ENCODE peak calls at places on chromosomes 1 and 21, in six cellular contexts. O is lower leg skin, L is HFF-Myc, F is cardiac fibroblast, W is dorsolateral prefrontal cortex, X is stomach. Q is an unnamed sample.

GRCh38 chr1:184802739-184803492 is 48.3 kb upstream of the EDEM3 start:
- DNase-seq in O (no peak), L (peak), F (no peak), W (no peak), X (no peak), Q (no peak)

GRCh38 chr1:15915991-15916390 is 59.9 kb downstream of the ZBTB17 start:
- DNase-seq in O (no peak), L (no peak), F (no peak), W (no peak), X (no peak), Q (no peak)

GRCh38 chr1:41742219-41742618 is 176.5 kb downstream of the HIVEP3 start:
- DNase-seq in O (no peak), L (no peak), F (peak), W (no peak), X (no peak), Q (no peak)

GRCh38 chr21:33971492-33972013 is 55.9 kb upstream of the ATP5PO start:
- DNase-seq in O (no peak), L (no peak), F (no peak), W (no peak), X (no peak), Q (peak)

GRCh38 chr1:212270564-212270963 is 14.6 kb upstream of the PPP2R5A start:
- DNase-seq in O (no peak), L (no peak), F (no peak), W (no peak), X (no peak), Q (no peak)

GRCh38 chr1:7449750-7450149 is 321.3 kb upstream of the VAMP3 start:
- DNase-seq in O (no peak), L (no peak), F (no peak), W (no peak), X (no peak), Q (no peak)

GRCh38 chr1:77655431-77655974 is 27.0 kb downstream of the ZZZ3 start:
- DNase-seq in O (no peak), L (no peak), F (no peak), W (no peak), X (no peak), Q (no peak)

GRCh38 chr1:1599030-1599916 is 662 bp downstream of the FNDC10 start:
- DNase-seq in O (no peak), L (no peak), F (peak), W (no peak), X (no peak), Q (no peak)

GRCh38 chr1:159996653-159997052 is 35.1 kb downstream of the PIGM start:
- DNase-seq in O (no peak), L (peak), F (peak), W (no peak), X (no peak), Q (peak)

GRCh38 chr1:217857061-217857460 is 225.9 kb downstream of the SPATA17 start:
- DNase-seq in O (no peak), L (no peak), F (peak), W (no peak), X (no peak), Q (no peak)

GRCh38 chr1:14778882-14779594 is 180.6 kb downstream of the KAZN start:
- DNase-seq in O (no peak), L (no peak), F (peak), W (no peak), X (peak), Q (no peak)

GRCh38 chr1:210826686-210827085 is 307.3 kb downstream of the KCNH1 start:
- DNase-seq in O (no peak), L (no peak), F (no peak), W (no peak), X (no peak), Q (no peak)

GRCh38 chr1:18957136-18957521 is 653 bp upstream of the IFFO2 start:
- DNase-seq in O (no peak), L (no peak), F (no peak), W (no peak), X (no peak), Q (no peak)

GRCh38 chr1:59124166-59124565 is 172.7 kb upstream of the FGGY start:
- DNase-seq in O (no peak), L (no peak), F (peak), W (no peak), X (no peak), Q (no peak)

GRCh38 chr1:160096491-160097116 is 1.8 kb downstream of the IGSF8 start:
- DNase-seq in O (peak), L (no peak), F (no peak), W (no peak), X (no peak), Q (no peak)

GRCh38 chr1:236018885-236019453 is 45.9 kb downstream of the NID1 start:
- DNase-seq in O (peak), L (no peak), F (peak), W (no peak), X (peak), Q (no peak)

GRCh38 chr1:112298558-112298957 is 97.5 kb upstream of the CTTNBP2NL start:
- DNase-seq in O (no peak), L (peak), F (peak), W (no peak), X (peak), Q (no peak)

GRCh38 chr1:154344977-154345837 is 19.9 kb downstream of the ATP8B2 start:
- DNase-seq in O (no peak), L (no peak), F (peak), W (no peak), X (peak), Q (no peak)

GRCh38 chr1:27526569-27527222 is 36.7 kb upstream of the WASF2 start:
- DNase-seq in O (no peak), L (no peak), F (peak), W (no peak), X (no peak), Q (no peak)

GRCh38 chr1:243393093-243393492 is 137.3 kb downstream of the SDCCAG8 start:
- DNase-seq in O (no peak), L (no peak), F (no peak), W (no peak), X (no peak), Q (no peak)

GRCh38 chr1:110888049-110888448 is 15.1 kb downstream of the CD53 start:
- DNase-seq in O (no peak), L (no peak), F (no peak), W (no peak), X (no peak), Q (no peak)

GRCh38 chr1:34787461-34788420 is 5.1 kb upstream of the GJA4 start:
- DNase-seq in O (no peak), L (no peak), F (peak), W (no peak), X (no peak), Q (no peak)

GRCh38 chr1:110048923-110049601 is 14.6 kb downstream of the STRIP1 start:
- DNase-seq in O (no peak), L (no peak), F (no peak), W (no peak), X (peak), Q (no peak)

GRCh38 chr1:159936284-159936904 is 9.0 kb downstream of the IGSF9 start:
- DNase-seq in O (peak), L (no peak), F (peak), W (no peak), X (peak), Q (no peak)

GRCh38 chr1:172640146-172640545 is 18.8 kb upstream of the FASLG start:
- DNase-seq in O (no peak), L (no peak), F (no peak), W (no peak), X (no peak), Q (no peak)

GRCh38 chr1:91556556-91556955 is 55.9 kb downstream of the CDC7 start:
- DNase-seq in O (no peak), L (no peak), F (no peak), W (no peak), X (no peak), Q (no peak)

GRCh38 chr1:154807048-154807591 is 63.0 kb downstream of the KCNN3 start:
- DNase-seq in O (no peak), L (no peak), F (no peak), W (no peak), X (no peak), Q (no peak)

GRCh38 chr1:173015629-173016028 is 35.1 kb downstream of the TNFSF18 start:
- DNase-seq in O (no peak), L (no peak), F (no peak), W (no peak), X (no peak), Q (no peak)

GRCh38 chr1:48217861-48218260 is 4.7 kb upstream of the SLC5A9 start:
- DNase-seq in O (no peak), L (no peak), F (no peak), W (no peak), X (no peak), Q (no peak)

GRCh38 chr1:48215222-48215621 is 7.3 kb upstream of the SLC5A9 start:
- DNase-seq in O (no peak), L (no peak), F (no peak), W (no peak), X (no peak), Q (no peak)

GRCh38 chr1:48214820-48215219 is 7.7 kb upstream of the SLC5A9 start:
- DNase-seq in O (peak), L (no peak), F (no peak), W (no peak), X (peak), Q (no peak)

GRCh38 chr1:48216276-48216675 is 6.2 kb upstream of the SLC5A9 start:
- DNase-seq in O (no peak), L (no peak), F (no peak), W (no peak), X (no peak), Q (no peak)

GRCh38 chr1:48216941-48217340 is 5.6 kb upstream of the SLC5A9 start:
- DNase-seq in O (no peak), L (no peak), F (no peak), W (no peak), X (no peak), Q (no peak)
- TF ChIP-seq CTCF in O (no peak), L (peak), F (no peak), W (no peak), X (no peak), Q (peak)

DNA sequence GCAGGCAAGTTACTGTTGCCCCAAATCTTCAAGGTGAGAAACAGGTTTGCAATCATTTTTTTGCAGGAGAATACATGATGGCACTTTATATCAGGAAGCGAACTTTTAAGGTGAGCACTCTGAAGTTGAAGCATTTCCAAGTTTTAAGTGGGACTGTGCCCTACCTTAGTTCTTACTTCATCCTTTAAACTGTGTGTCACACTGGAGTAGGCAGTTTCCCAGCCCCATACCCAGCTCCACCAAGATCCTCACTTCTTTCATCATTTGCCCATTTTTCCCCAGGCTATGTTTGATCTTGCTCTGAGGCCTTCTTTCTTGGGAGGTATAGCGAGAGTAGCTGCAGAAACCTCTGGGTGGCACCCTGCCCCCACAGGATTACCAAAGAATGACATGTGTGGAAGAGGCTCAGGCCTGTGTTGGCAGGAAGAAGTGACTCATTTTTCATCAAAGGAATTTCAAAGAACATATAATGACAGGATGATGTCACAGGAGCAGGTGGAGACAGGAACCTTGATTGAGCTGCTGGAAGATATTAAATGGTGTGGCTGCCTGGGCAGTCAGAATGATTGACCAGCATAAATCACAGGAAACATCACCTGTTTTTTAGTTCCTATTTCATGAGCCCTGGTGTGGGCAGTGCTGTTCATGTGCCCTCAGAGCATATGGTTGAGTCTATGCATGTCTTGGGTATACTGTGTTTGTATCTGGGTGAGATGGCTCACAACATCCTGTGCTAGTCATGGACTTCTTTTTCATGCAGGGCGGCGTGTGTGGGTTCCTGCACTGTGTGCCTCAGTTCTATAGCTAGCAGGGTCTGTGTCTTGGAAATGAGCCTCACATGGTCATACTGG is 20.8 kb upstream of the MACF1 start:
- DNase-seq in O (peak), L (peak), F (peak), W (no peak), X (peak), Q (peak)
- H3K4me3 ChIP-seq in O (no peak), L (no peak), F (no peak), W (no peak), X (no peak), Q (no peak)

GRCh38 chr1:85865183-85865582 is 156.9 kb upstream of the ZNHIT6 start:
- DNase-seq in O (no peak), L (no peak), F (peak), W (no peak), X (no peak), Q (no peak)
- TF ChIP-seq CTCF in O (no peak), L (no peak), F (no peak), W (no peak), X (no peak), Q (no peak)

GRCh38 chr1:201505505-201505893 is 1.4 kb downstream of the CSRP1 start:
- DNase-seq in O (no peak), L (no peak), F (peak), W (no peak), X (no peak), Q (no peak)
- H3K4me3 ChIP-seq in O (no peak), L (peak), F (peak), W (peak), X (peak), Q (peak)

GRCh38 chr1:188937965-188938551 is 1539.6 kb downstream of the BRINP3 start:
- DNase-seq in O (no peak), L (no peak), F (no peak), W (no peak), X (no peak), Q (no peak)
- TF ChIP-seq CTCF in O (no peak), L (no peak), F (no peak), W (no peak), X (no peak), Q (peak)

GRCh38 chr21:42088148-42088547 is 17.0 kb downstream of the UMODL1 start:
- DNase-seq in O (no peak), L (no peak), F (no peak), W (no peak), X (no peak), Q (no peak)
- H3K4me3 ChIP-seq in O (no peak), L (no peak), F (no peak), W (no peak), X (no peak), Q (no peak)

GRCh38 chr1:23719162-23719820 is 24.0 kb upstream of the ELOA start:
- DNase-seq in O (no peak), L (no peak), F (peak), W (no peak), X (peak), Q (no peak)

GRCh38 chr1:23722652-23723051 is 20.6 kb upstream of the ELOA start:
- DNase-seq in O (no peak), L (no peak), F (no peak), W (no peak), X (no peak), Q (no peak)

GRCh38 chr1:23720256-23720995 is 22.8 kb upstream of the ELOA start:
- DNase-seq in O (no peak), L (no peak), F (no peak), W (no peak), X (no peak), Q (no peak)

GRCh38 chr1:23718482-23718881 is 24.8 kb upstream of the ELOA start:
- DNase-seq in O (no peak), L (peak), F (peak), W (no peak), X (no peak), Q (no peak)
- TF ChIP-seq CTCF in O (no peak), L (peak), F (peak), W (peak), X (peak), Q (peak)

GRCh38 chr21:41507521-41508414 is at the start of gene TMPRSS2:
- DNase-seq in O (no peak), L (no peak), F (no peak), W (no peak), X (peak), Q (no peak)
- H3K4me3 ChIP-seq in O (no peak), L (no peak), F (no peak), W (no peak), X (peak), Q (peak)

DNA sequence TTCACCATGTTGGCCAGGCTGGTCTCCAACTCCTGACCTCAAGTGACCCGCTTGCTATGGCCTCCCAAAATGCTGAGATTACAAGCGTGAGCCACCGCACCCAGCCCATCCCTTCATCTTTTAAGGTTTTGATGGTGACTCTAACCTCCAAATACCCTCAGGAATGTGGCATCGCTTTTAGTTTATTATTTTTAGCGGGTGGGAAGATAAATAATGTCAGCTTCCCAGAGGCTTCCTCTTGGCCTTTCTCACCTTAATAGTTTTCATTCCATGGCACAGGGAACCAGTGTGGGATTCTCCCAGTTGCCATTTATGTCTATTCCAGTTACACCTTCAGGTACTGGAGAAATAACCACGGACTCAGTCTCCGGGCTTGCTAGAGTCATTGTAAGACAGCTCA is 92.1 kb upstream of the LRRN2 start:
- DNase-seq in O (no peak), L (no peak), F (no peak), W (no peak), X (no peak), Q (no peak)
- TF ChIP-seq CTCF in O (no peak), L (no peak), F (no peak), W (no peak), X (no peak), Q (no peak)

DNA sequence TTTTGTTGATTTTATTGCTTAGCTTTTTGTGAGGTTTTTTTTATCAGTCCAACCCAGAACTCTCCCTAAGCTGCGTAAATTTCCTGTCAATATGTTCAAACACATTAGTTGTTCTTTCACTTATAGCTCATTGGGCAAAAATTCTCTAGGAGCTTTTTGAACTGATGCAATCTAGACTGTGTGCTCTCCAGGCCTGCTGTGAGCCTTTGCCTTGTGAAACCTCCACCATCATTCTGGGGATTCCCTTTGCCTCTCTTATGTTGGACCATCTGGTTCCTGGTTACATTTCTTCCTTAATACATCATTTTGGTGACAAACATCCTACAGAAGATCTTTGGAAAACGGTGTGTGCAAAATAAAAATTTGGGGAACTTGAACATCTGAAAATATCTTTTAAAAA is 247.2 kb downstream of the LRRC7 start:
- DNase-seq in O (no peak), L (no peak), F (no peak), W (no peak), X (no peak), Q (no peak)
- H3K4me3 ChIP-seq in O (no peak), L (no peak), F (no peak), W (no peak), X (no peak), Q (no peak)